ENCODE peak calls at places on chromosomes 3 and 15, in ten cellular contexts. One of them, this sample, is unnamed.

GRCh38 chr3:141181819-141182218 is 49.8 kb upstream of the PXYLP1 start:
- DNase-seq in GM06990: no peak
- DNase-seq in cardiac muscle cell: no peak
- DNase-seq in WTC11: no peak
- DNase-seq in CD4-positive, alpha-beta T cell: no peak
- DNase-seq in HCT116: no peak
- DNase-seq in neural crest cell: no peak
- DNase-seq in GM12865: no peak
- DNase-seq in GM20000: no peak
- DNase-seq in AG09319: no peak
- DNase-seq in this sample: no peak

GRCh38 chr15:92627014-92627413 is 28.6 kb downstream of the FAM174B start:
- DNase-seq in GM12865: no peak
- DNase-seq in HCT116: no peak
- DNase-seq in WTC11: no peak
- DNase-seq in GM20000: no peak
- DNase-seq in CD4-positive, alpha-beta T cell: no peak
- DNase-seq in cardiac muscle cell: no peak
- DNase-seq in GM06990: no peak
- DNase-seq in AG09319: no peak
- DNase-seq in neural crest cell: no peak
- DNase-seq in this sample: no peak

GRCh38 chr15:76150508-76150907 is 90.7 kb downstream of the TMEM266 start:
- DNase-seq in WTC11: no peak
- DNase-seq in GM12865: peak
- DNase-seq in AG09319: no peak
- DNase-seq in CD4-positive, alpha-beta T cell: no peak
- DNase-seq in cardiac muscle cell: no peak
- DNase-seq in GM20000: no peak
- DNase-seq in GM06990: no peak
- DNase-seq in neural crest cell: no peak
- DNase-seq in HCT116: no peak
- DNase-seq in this sample: no peak

GRCh38 chr15:41507820-41508290 is 5.8 kb downstream of the LTK start:
- DNase-seq in GM20000: no peak
- DNase-seq in neural crest cell: no peak
- DNase-seq in GM06990: no peak
- DNase-seq in GM12865: no peak
- DNase-seq in cardiac muscle cell: no peak
- DNase-seq in WTC11: no peak
- DNase-seq in HCT116: no peak
- DNase-seq in AG09319: no peak
- DNase-seq in CD4-positive, alpha-beta T cell: no peak
- DNase-seq in this sample: no peak

GRCh38 chr3:37197810-37198371 is 23.5 kb upstream of the LRRFIP2 start:
- DNase-seq in neural crest cell: no peak
- DNase-seq in WTC11: no peak
- DNase-seq in GM12865: no peak
- DNase-seq in CD4-positive, alpha-beta T cell: no peak
- DNase-seq in GM20000: no peak
- DNase-seq in GM06990: no peak
- DNase-seq in AG09319: no peak
- DNase-seq in cardiac muscle cell: no peak
- DNase-seq in HCT116: peak
- DNase-seq in this sample: peak

GRCh38 chr3:66693461-66693912 is 192.7 kb upstream of the LRIG1 start:
- DNase-seq in CD4-positive, alpha-beta T cell: no peak
- DNase-seq in HCT116: no peak
- DNase-seq in AG09319: no peak
- DNase-seq in GM12865: no peak
- DNase-seq in GM20000: no peak
- DNase-seq in neural crest cell: no peak
- DNase-seq in GM06990: no peak
- DNase-seq in cardiac muscle cell: peak
- DNase-seq in WTC11: no peak
- DNase-seq in this sample: no peak

GRCh38 chr3:43043793-43044192 is 62.1 kb downstream of the POMGNT2 start:
- DNase-seq in CD4-positive, alpha-beta T cell: no peak
- DNase-seq in neural crest cell: no peak
- DNase-seq in GM20000: no peak
- DNase-seq in GM12865: no peak
- DNase-seq in HCT116: no peak
- DNase-seq in AG09319: no peak
- DNase-seq in GM06990: no peak
- DNase-seq in cardiac muscle cell: no peak
- DNase-seq in WTC11: no peak
- DNase-seq in this sample: no peak

GRCh38 chr3:1469248-1469647 is 376.4 kb downstream of the CNTN6 start:
- DNase-seq in GM06990: no peak
- DNase-seq in GM12865: no peak
- DNase-seq in neural crest cell: no peak
- DNase-seq in GM20000: no peak
- DNase-seq in WTC11: no peak
- DNase-seq in CD4-positive, alpha-beta T cell: no peak
- DNase-seq in cardiac muscle cell: no peak
- DNase-seq in HCT116: no peak
- DNase-seq in AG09319: no peak
- DNase-seq in this sample: no peak

GRCh38 chr3:59261009-59261408 is 211.2 kb upstream of the CFAP20DC start:
- DNase-seq in GM06990: no peak
- DNase-seq in CD4-positive, alpha-beta T cell: no peak
- DNase-seq in cardiac muscle cell: no peak
- DNase-seq in HCT116: no peak
- DNase-seq in AG09319: no peak
- DNase-seq in neural crest cell: no peak
- DNase-seq in GM20000: no peak
- DNase-seq in WTC11: no peak
- DNase-seq in GM12865: no peak
- DNase-seq in this sample: no peak

GRCh38 chr3:57971975-57972374 is 36.2 kb upstream of the FLNB start:
- DNase-seq in WTC11: no peak
- DNase-seq in CD4-positive, alpha-beta T cell: no peak
- DNase-seq in HCT116: no peak
- DNase-seq in cardiac muscle cell: no peak
- DNase-seq in GM12865: no peak
- DNase-seq in neural crest cell: no peak
- DNase-seq in GM06990: no peak
- DNase-seq in AG09319: no peak
- DNase-seq in GM20000: no peak
- DNase-seq in this sample: no peak

GRCh38 chr3:57974796-57975388 is 33.3 kb upstream of the FLNB start:
- DNase-seq in GM12865: no peak
- DNase-seq in AG09319: peak
- DNase-seq in GM06990: no peak
- DNase-seq in GM20000: no peak
- DNase-seq in HCT116: peak
- DNase-seq in cardiac muscle cell: no peak
- DNase-seq in neural crest cell: no peak
- DNase-seq in CD4-positive, alpha-beta T cell: no peak
- DNase-seq in WTC11: no peak
- DNase-seq in this sample: no peak

GRCh38 chr3:57968499-57968898 is 39.7 kb upstream of the FLNB start:
- DNase-seq in cardiac muscle cell: no peak
- DNase-seq in GM12865: no peak
- DNase-seq in HCT116: no peak
- DNase-seq in AG09319: no peak
- DNase-seq in WTC11: no peak
- DNase-seq in GM20000: no peak
- DNase-seq in CD4-positive, alpha-beta T cell: no peak
- DNase-seq in neural crest cell: no peak
- DNase-seq in GM06990: no peak
- DNase-seq in this sample: no peak

GRCh38 chr3:57973715-57974477 is 34.3 kb upstream of the FLNB start:
- DNase-seq in CD4-positive, alpha-beta T cell: no peak
- DNase-seq in GM12865: no peak
- DNase-seq in GM06990: no peak
- DNase-seq in neural crest cell: no peak
- DNase-seq in AG09319: no peak
- DNase-seq in GM20000: no peak
- DNase-seq in cardiac muscle cell: no peak
- DNase-seq in HCT116: no peak
- DNase-seq in WTC11: no peak
- DNase-seq in this sample: no peak

DNA sequence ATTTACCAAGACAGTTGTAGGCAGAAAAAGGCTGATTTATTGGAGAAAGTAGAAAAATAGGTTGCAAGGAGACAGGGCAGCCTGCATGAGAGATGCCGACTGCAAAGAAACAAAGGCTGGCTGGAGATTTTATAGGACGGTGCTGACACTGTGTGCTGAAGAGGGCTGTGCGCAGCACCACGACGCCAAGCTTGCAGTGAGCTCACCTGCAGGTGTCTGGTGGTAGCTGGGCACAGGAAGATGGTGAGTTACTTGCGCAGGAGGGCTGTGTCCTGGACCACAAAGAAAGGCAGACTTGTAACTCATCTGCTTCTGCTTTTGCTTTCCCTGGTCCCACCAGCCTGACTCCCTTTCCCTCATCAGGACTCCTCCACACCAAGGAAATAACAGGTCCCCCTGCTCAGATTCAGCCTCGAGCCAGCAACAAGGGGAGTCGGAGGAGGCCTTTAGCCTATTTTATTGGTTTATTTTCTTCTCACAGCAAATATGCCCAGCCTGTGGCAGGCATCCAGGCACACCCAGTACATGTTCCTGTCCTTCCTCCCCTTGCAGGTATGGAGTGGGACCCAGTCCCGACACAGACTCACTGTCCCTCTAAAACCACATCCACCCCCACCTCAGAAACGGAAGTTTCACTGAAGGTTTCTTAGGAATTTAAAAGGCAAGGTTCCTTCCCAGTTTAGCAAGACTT is 35.7 kb upstream of the FLNB start:
- DNase-seq in AG09319: no peak
- DNase-seq in cardiac muscle cell: no peak
- DNase-seq in GM12865: no peak
- DNase-seq in neural crest cell: no peak
- DNase-seq in HCT116: no peak
- DNase-seq in CD4-positive, alpha-beta T cell: no peak
- DNase-seq in WTC11: no peak
- DNase-seq in GM06990: no peak
- DNase-seq in GM20000: no peak
- DNase-seq in this sample: no peak
- TF ChIP-seq CTCF in AG09319: no peak
- TF ChIP-seq CTCF in cardiac muscle cell: no peak
- TF ChIP-seq CTCF in GM12865: no peak
- TF ChIP-seq CTCF in neural crest cell: no peak
- TF ChIP-seq CTCF in HCT116: no peak
- TF ChIP-seq CTCF in CD4-positive, alpha-beta T cell: no peak
- TF ChIP-seq CTCF in WTC11: no peak
- TF ChIP-seq CTCF in GM06990: no peak
- TF ChIP-seq CTCF in GM20000: no peak
- TF ChIP-seq CTCF in this sample: no peak

GRCh38 chr15:48109856-48110531 is 10.8 kb upstream of the SLC24A5 start:
- DNase-seq in cardiac muscle cell: no peak
- DNase-seq in GM20000: no peak
- DNase-seq in neural crest cell: no peak
- DNase-seq in GM06990: no peak
- DNase-seq in GM12865: no peak
- DNase-seq in WTC11: peak
- DNase-seq in HCT116: no peak
- DNase-seq in AG09319: no peak
- DNase-seq in CD4-positive, alpha-beta T cell: no peak
- DNase-seq in this sample: no peak

GRCh38 chr15:48109212-48109611 is 11.6 kb upstream of the SLC24A5 start:
- DNase-seq in GM12865: no peak
- DNase-seq in cardiac muscle cell: no peak
- DNase-seq in CD4-positive, alpha-beta T cell: no peak
- DNase-seq in HCT116: no peak
- DNase-seq in AG09319: no peak
- DNase-seq in WTC11: no peak
- DNase-seq in GM06990: no peak
- DNase-seq in GM20000: no peak
- DNase-seq in neural crest cell: no peak
- DNase-seq in this sample: no peak

GRCh38 chr15:48112242-48112641 is 8.5 kb upstream of the SLC24A5 start:
- DNase-seq in GM12865: peak
- DNase-seq in cardiac muscle cell: peak
- DNase-seq in HCT116: peak
- DNase-seq in GM06990: no peak
- DNase-seq in AG09319: no peak
- DNase-seq in GM20000: peak
- DNase-seq in CD4-positive, alpha-beta T cell: no peak
- DNase-seq in neural crest cell: no peak
- DNase-seq in WTC11: peak
- DNase-seq in this sample: peak
- TF ChIP-seq CTCF in GM12865: peak
- TF ChIP-seq CTCF in cardiac muscle cell: peak
- TF ChIP-seq CTCF in HCT116: no peak
- TF ChIP-seq CTCF in GM06990: peak
- TF ChIP-seq CTCF in AG09319: peak
- TF ChIP-seq CTCF in GM20000: peak
- TF ChIP-seq CTCF in CD4-positive, alpha-beta T cell: no peak
- TF ChIP-seq CTCF in neural crest cell: peak
- TF ChIP-seq CTCF in WTC11: no peak
- TF ChIP-seq CTCF in this sample: peak

DNA sequence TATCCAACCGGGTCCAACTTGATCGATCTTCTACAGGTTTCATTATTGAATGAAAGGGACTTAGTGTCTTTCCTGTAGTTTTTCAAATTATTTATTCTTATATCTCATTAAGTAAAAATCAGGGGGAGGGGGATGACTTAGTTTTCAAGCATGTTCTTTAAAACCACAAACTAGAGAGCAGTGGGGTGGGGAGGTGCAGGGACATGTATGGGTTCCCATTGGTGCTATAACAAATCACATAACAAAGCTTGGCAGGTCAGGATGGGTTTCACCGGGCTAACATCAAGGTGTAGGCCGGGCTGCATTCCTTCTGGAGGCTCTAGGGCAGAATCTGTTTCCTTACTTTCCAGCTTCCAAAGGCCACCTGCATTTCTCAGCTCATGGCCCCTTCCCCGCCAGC is 32.7 kb downstream of the CCNL1 start:
- DNase-seq in CD4-positive, alpha-beta T cell: no peak
- DNase-seq in WTC11: no peak
- DNase-seq in GM06990: no peak
- DNase-seq in cardiac muscle cell: no peak
- DNase-seq in HCT116: no peak
- DNase-seq in AG09319: no peak
- DNase-seq in neural crest cell: no peak
- DNase-seq in GM20000: no peak
- DNase-seq in GM12865: no peak
- DNase-seq in this sample: no peak
- TF ChIP-seq CTCF in CD4-positive, alpha-beta T cell: no peak
- TF ChIP-seq CTCF in WTC11: no peak
- TF ChIP-seq CTCF in GM06990: no peak
- TF ChIP-seq CTCF in cardiac muscle cell: no peak
- TF ChIP-seq CTCF in HCT116: no peak
- TF ChIP-seq CTCF in AG09319: no peak
- TF ChIP-seq CTCF in neural crest cell: no peak
- TF ChIP-seq CTCF in GM20000: no peak
- TF ChIP-seq CTCF in GM12865: no peak
- TF ChIP-seq CTCF in this sample: no peak

DNA sequence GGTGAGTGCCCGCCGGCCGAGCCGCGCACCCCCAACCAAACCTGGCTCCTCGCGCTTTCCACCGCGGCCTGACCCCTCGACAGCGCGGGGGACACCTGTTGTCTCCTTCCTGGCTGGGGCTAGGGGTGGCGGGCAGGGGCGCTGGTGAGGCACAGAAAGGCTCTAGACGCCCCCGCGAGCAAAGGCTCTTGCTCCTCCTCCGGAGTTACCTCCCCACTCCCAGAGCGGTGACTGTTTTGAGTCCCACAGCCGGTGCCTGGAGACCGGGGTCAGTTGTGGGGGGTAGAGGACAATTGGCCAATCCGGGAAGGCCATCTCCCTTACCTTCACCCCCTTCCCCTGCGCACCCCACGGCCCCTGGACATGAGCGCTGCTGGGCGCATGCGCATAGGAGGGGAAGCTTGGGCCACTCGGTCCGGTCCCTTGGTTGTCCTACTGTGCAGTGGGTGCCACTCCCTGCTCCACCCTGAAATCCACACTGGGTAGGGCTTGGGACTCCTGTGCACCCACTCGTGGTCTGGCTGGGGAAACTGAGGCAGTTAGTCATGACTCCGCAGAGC is 554 bp downstream of the CHST13 start:
- DNase-seq in neural crest cell: no peak
- DNase-seq in WTC11: no peak
- DNase-seq in CD4-positive, alpha-beta T cell: no peak
- DNase-seq in cardiac muscle cell: no peak
- DNase-seq in GM06990: no peak
- DNase-seq in GM20000: no peak
- DNase-seq in AG09319: no peak
- DNase-seq in GM12865: no peak
- DNase-seq in HCT116: no peak
- DNase-seq in this sample: no peak
- TF ChIP-seq CTCF in neural crest cell: no peak
- TF ChIP-seq CTCF in WTC11: no peak
- TF ChIP-seq CTCF in CD4-positive, alpha-beta T cell: no peak
- TF ChIP-seq CTCF in cardiac muscle cell: no peak
- TF ChIP-seq CTCF in GM06990: no peak
- TF ChIP-seq CTCF in GM20000: no peak
- TF ChIP-seq CTCF in AG09319: no peak
- TF ChIP-seq CTCF in GM12865: no peak
- TF ChIP-seq CTCF in HCT116: no peak
- TF ChIP-seq CTCF in this sample: no peak

This sample was measured in nephron progenitor cell.